ENCODE peak calls at places on chromosomes 7 and 10, in six cellular contexts. K, I, E, L, O and N are unnamed samples.

GRCh38 chr7:114979388-114979787 is 57.5 kb downstream of the MDFIC start:
- DNase-seq in E (no peak), L (no peak), I (no peak), O (no peak), K (peak; percentile 21), N (no peak)

GRCh38 chr10:78630944-78631838 is 437.6 kb upstream of the ZMIZ1 start:
- DNase-seq in E (no peak), K (peak; percentile 37), L (no peak), I (no peak), O (no peak), N (no peak)

GRCh38 chr7:151085691-151086620 is at the start of gene AGAP3:
- DNase-seq in E (peak; percentile 66), L (peak; percentile 93), O (peak; percentile 92), K (peak; percentile 66), I (peak; percentile 65), N (peak; percentile 73)

GRCh38 chr10:35641430-35642015 is 573 bp downstream of the FZD8 start:
- DNase-seq in E (no peak), L (no peak), K (peak; percentile 53), O (peak; percentile 59), I (peak; percentile 25), N (no peak)

GRCh38 chr10:49761789-49762565 is at the start of gene OGDHL:
- DNase-seq in O (peak; percentile 92), K (peak; percentile 8), E (peak; percentile 61), L (peak; percentile 81), I (peak; percentile 71), N (peak; percentile 24)

GRCh38 chr7:128867842-128868623 is 5.4 kb downstream of the ATP6V1F start:
- DNase-seq in E (peak; percentile 63), L (no peak), K (no peak), I (no peak), O (no peak), N (peak; percentile 63)

GRCh38 chr10:79242620-79243152 is 104.6 kb upstream of the PPIF start:
- DNase-seq in O (peak; percentile 88), K (peak; percentile 75), I (peak; percentile 53), E (peak; percentile 50), L (peak; percentile 74), N (peak; percentile 45)

GRCh38 chr7:94633025-94633341 is 22.9 kb downstream of the SGCE start:
- DNase-seq in L (no peak), E (no peak), K (no peak), I (no peak), O (no peak), N (no peak)

GRCh38 chr7:138338361-138338760 is 121.7 kb upstream of the TRIM24 start:
- DNase-seq in E (peak; percentile 85), K (no peak), O (no peak), L (peak; percentile 3), I (no peak), N (peak; percentile 82)

GRCh38 chr7:116591202-116592040 is 66.6 kb downstream of the CAV1 start:
- DNase-seq in L (peak; percentile 15), K (no peak), E (peak; percentile 3), I (no peak), O (peak; percentile 7), N (peak; percentile 5)

GRCh38 chr7:15628876-15629275 is 57.6 kb downstream of the MEOX2 start:
- DNase-seq in E (no peak), K (no peak), L (peak; percentile 22), I (no peak), O (no peak), N (no peak)

GRCh38 chr7:107405559-107405958 is 64.3 kb upstream of the GPR22 start:
- DNase-seq in K (no peak), E (no peak), O (no peak), I (no peak), L (no peak), N (no peak)

GRCh38 chr7:23645822-23646221 is 34.2 kb upstream of the FAM221A start:
- DNase-seq in L (no peak), O (no peak), E (no peak), K (no peak), I (no peak), N (no peak)

GRCh38 chr7:4694653-4695335 is 12.7 kb downstream of the FOXK1 start:
- DNase-seq in I (no peak), E (no peak), L (no peak), K (peak; percentile 84), O (no peak), N (no peak)

GRCh38 chr10:1119501-1119900 is 63.3 kb downstream of the WDR37 start:
- DNase-seq in O (no peak), K (no peak), E (no peak), I (no peak), L (no peak), N (no peak)

GRCh38 chr7:130632111-130632510 is 36.4 kb downstream of the COPG2 start:
- DNase-seq in L (no peak), E (no peak), I (no peak), K (peak; percentile 30), O (no peak), N (no peak)

GRCh38 chr7:71408276-71408675 is 276.3 kb downstream of the GALNT17 start:
- DNase-seq in E (no peak), L (peak; percentile 47), O (no peak), K (no peak), I (no peak), N (no peak)

GRCh38 chr10:8402469-8403074 is 348.1 kb downstream of the GATA3 start:
- DNase-seq in K (no peak), L (no peak), E (no peak), O (no peak), I (no peak), N (no peak)

GRCh38 chr7:27922907-27923306 is 182.9 kb downstream of the TAX1BP1 start:
- DNase-seq in E (no peak), L (no peak), O (peak; percentile 33), K (no peak), I (no peak), N (no peak)

GRCh38 chr7:108570146-108570755 is 577 bp downstream of the DNAJB9 start:
- DNase-seq in L (peak; percentile 51), I (no peak), K (peak; percentile 29), O (peak; percentile 50), E (peak; percentile 32), N (peak; percentile 30)

GRCh38 chr10:112793197-112793921 is 156.7 kb upstream of the TCF7L2 start:
- DNase-seq in O (no peak), I (no peak), E (no peak), L (no peak), K (peak; percentile 16), N (no peak)

GRCh38 chr10:88987243-88987726 is 3.3 kb upstream of the FAS start:
- DNase-seq in L (no peak), K (peak; percentile 38), E (no peak), O (no peak), I (no peak), N (no peak)

GRCh38 chr10:124010563-124011131 is 82.8 kb downstream of the CHST15 start:
- DNase-seq in L (no peak), E (no peak), K (no peak), O (no peak), I (no peak), N (no peak)